ENCODE peak calls at places on chromosomes 2 and 18, in eight cellular contexts. One of them, this sample, is unnamed.

GRCh38 chr18:13532406-13533075 is 193.8 kb downstream of the FAM210A start:
- DNase-seq in transverse colon: no peak
- DNase-seq in ovary: no peak
- DNase-seq in tibial nerve: no peak
- DNase-seq in A549: no peak
- DNase-seq in HepG2: no peak
- DNase-seq in sigmoid colon: no peak
- DNase-seq in SK-N-SH: no peak
- DNase-seq in this sample: no peak

GRCh38 chr2:185456517-185456916 is 282.1 kb upstream of the FSIP2 start:
- DNase-seq in transverse colon: no peak
- DNase-seq in ovary: no peak
- DNase-seq in tibial nerve: no peak
- DNase-seq in A549: no peak
- DNase-seq in HepG2: no peak
- DNase-seq in sigmoid colon: no peak
- DNase-seq in SK-N-SH: no peak
- DNase-seq in this sample: no peak

GRCh38 chr18:75638597-75639467 is 211.3 kb upstream of the SMIM21 start:
- DNase-seq in transverse colon: no peak
- DNase-seq in ovary: peak; percentile 58
- DNase-seq in tibial nerve: peak; percentile 10
- DNase-seq in A549: no peak
- DNase-seq in HepG2: no peak
- DNase-seq in sigmoid colon: peak; percentile 76
- DNase-seq in SK-N-SH: no peak
- DNase-seq in this sample: no peak

GRCh38 chr2:128496700-128497099 is 178.0 kb upstream of the HS6ST1 start:
- DNase-seq in transverse colon: no peak
- DNase-seq in ovary: no peak
- DNase-seq in tibial nerve: no peak
- DNase-seq in A549: no peak
- DNase-seq in HepG2: no peak
- DNase-seq in sigmoid colon: no peak
- DNase-seq in SK-N-SH: no peak
- DNase-seq in this sample: peak; percentile 7

GRCh38 chr2:133977385-133977784 is 276.5 kb upstream of the MGAT5 start:
- DNase-seq in transverse colon: no peak
- DNase-seq in ovary: no peak
- DNase-seq in tibial nerve: no peak
- DNase-seq in A549: no peak
- DNase-seq in HepG2: no peak
- DNase-seq in sigmoid colon: no peak
- DNase-seq in SK-N-SH: no peak
- DNase-seq in this sample: no peak

GRCh38 chr18:33781429-33781828 is 203.4 kb downstream of the ASXL3 start:
- DNase-seq in transverse colon: no peak
- DNase-seq in ovary: no peak
- DNase-seq in tibial nerve: no peak
- DNase-seq in A549: no peak
- DNase-seq in HepG2: no peak
- DNase-seq in sigmoid colon: no peak
- DNase-seq in SK-N-SH: no peak
- DNase-seq in this sample: no peak

GRCh38 chr2:180890781-180891180 is 89.6 kb upstream of the UBE2E3 start:
- DNase-seq in transverse colon: no peak
- DNase-seq in ovary: no peak
- DNase-seq in tibial nerve: no peak
- DNase-seq in A549: no peak
- DNase-seq in HepG2: no peak
- DNase-seq in sigmoid colon: no peak
- DNase-seq in SK-N-SH: no peak
- DNase-seq in this sample: no peak

GRCh38 chr2:72920317-72921087 is 3.2 kb downstream of the EMX1 start:
- DNase-seq in transverse colon: no peak
- DNase-seq in ovary: no peak
- DNase-seq in tibial nerve: no peak
- DNase-seq in A549: no peak
- DNase-seq in HepG2: no peak
- DNase-seq in sigmoid colon: peak; percentile 41
- DNase-seq in SK-N-SH: peak; percentile 76
- DNase-seq in this sample: peak; percentile 20

GRCh38 chr2:219252900-219253752 is at the start of gene TUBA4B:
- DNase-seq in transverse colon: peak; percentile 65
- DNase-seq in ovary: peak; percentile 49
- DNase-seq in tibial nerve: no peak
- DNase-seq in A549: peak; percentile 43
- DNase-seq in HepG2: no peak
- DNase-seq in sigmoid colon: peak; percentile 78
- DNase-seq in SK-N-SH: peak; percentile 51
- DNase-seq in this sample: peak; percentile 50

GRCh38 chr2:23862716-23863426 is 64.1 kb downstream of the ATAD2B start:
- DNase-seq in transverse colon: no peak
- DNase-seq in ovary: no peak
- DNase-seq in tibial nerve: no peak
- DNase-seq in A549: no peak
- DNase-seq in HepG2: no peak
- DNase-seq in sigmoid colon: no peak
- DNase-seq in SK-N-SH: no peak
- DNase-seq in this sample: no peak

GRCh38 chr2:12412898-12413305 is 303.8 kb upstream of the TRIB2 start:
- DNase-seq in transverse colon: no peak
- DNase-seq in ovary: no peak
- DNase-seq in tibial nerve: no peak
- DNase-seq in A549: no peak
- DNase-seq in HepG2: no peak
- DNase-seq in sigmoid colon: no peak
- DNase-seq in SK-N-SH: peak; percentile 43
- DNase-seq in this sample: no peak

GRCh38 chr2:55164534-55165104 is 67.5 kb downstream of the CLHC1 start:
- DNase-seq in transverse colon: no peak
- DNase-seq in ovary: no peak
- DNase-seq in tibial nerve: no peak
- DNase-seq in A549: no peak
- DNase-seq in HepG2: no peak
- DNase-seq in sigmoid colon: no peak
- DNase-seq in SK-N-SH: no peak
- DNase-seq in this sample: no peak

GRCh38 chr2:157838442-157839161 is 37.5 kb downstream of the ACVR1 start:
- DNase-seq in transverse colon: peak; percentile 44
- DNase-seq in ovary: no peak
- DNase-seq in tibial nerve: peak; percentile 38
- DNase-seq in A549: peak; percentile 60
- DNase-seq in HepG2: peak; percentile 88
- DNase-seq in sigmoid colon: no peak
- DNase-seq in SK-N-SH: peak; percentile 22
- DNase-seq in this sample: peak; percentile 39

GRCh38 chr18:79795446-79795845 is 2.3 kb upstream of the KCNG2 start:
- DNase-seq in transverse colon: no peak
- DNase-seq in ovary: no peak
- DNase-seq in tibial nerve: no peak
- DNase-seq in A549: no peak
- DNase-seq in HepG2: peak; percentile 84
- DNase-seq in sigmoid colon: no peak
- DNase-seq in SK-N-SH: no peak
- DNase-seq in this sample: no peak

GRCh38 chr2:111053825-111054490 is 66.8 kb upstream of the BCL2L11 start:
- DNase-seq in transverse colon: no peak
- DNase-seq in ovary: no peak
- DNase-seq in tibial nerve: no peak
- DNase-seq in A549: no peak
- DNase-seq in HepG2: no peak
- DNase-seq in sigmoid colon: no peak
- DNase-seq in SK-N-SH: no peak
- DNase-seq in this sample: no peak

GRCh38 chr2:46098606-46099005 is 198.6 kb upstream of the EPAS1 start:
- DNase-seq in transverse colon: no peak
- DNase-seq in ovary: no peak
- DNase-seq in tibial nerve: no peak
- DNase-seq in A549: peak; percentile 80
- DNase-seq in HepG2: peak; percentile 9
- DNase-seq in sigmoid colon: no peak
- DNase-seq in SK-N-SH: no peak
- DNase-seq in this sample: no peak

GRCh38 chr2:152036611-152037469 is 62.0 kb downstream of the CACNB4 start:
- DNase-seq in transverse colon: peak; percentile 66
- DNase-seq in ovary: peak; percentile 61
- DNase-seq in tibial nerve: peak; percentile 90
- DNase-seq in A549: peak; percentile 76
- DNase-seq in HepG2: peak; percentile 73
- DNase-seq in sigmoid colon: peak; percentile 80
- DNase-seq in SK-N-SH: peak; percentile 66
- DNase-seq in this sample: peak; percentile 75

GRCh38 chr2:231861538-231861937 is 64.7 kb downstream of the NPPC start:
- DNase-seq in transverse colon: no peak
- DNase-seq in ovary: no peak
- DNase-seq in tibial nerve: no peak
- DNase-seq in A549: no peak
- DNase-seq in HepG2: no peak
- DNase-seq in sigmoid colon: no peak
- DNase-seq in SK-N-SH: no peak
- DNase-seq in this sample: no peak

GRCh38 chr18:26655614-26656400 is 107.5 kb upstream of the KCTD1 start:
- DNase-seq in transverse colon: peak; percentile 46
- DNase-seq in ovary: peak; percentile 78
- DNase-seq in tibial nerve: peak; percentile 22
- DNase-seq in A549: peak; percentile 75
- DNase-seq in HepG2: no peak
- DNase-seq in sigmoid colon: peak; percentile 79
- DNase-seq in SK-N-SH: peak; percentile 81
- DNase-seq in this sample: peak; percentile 70

DNA sequence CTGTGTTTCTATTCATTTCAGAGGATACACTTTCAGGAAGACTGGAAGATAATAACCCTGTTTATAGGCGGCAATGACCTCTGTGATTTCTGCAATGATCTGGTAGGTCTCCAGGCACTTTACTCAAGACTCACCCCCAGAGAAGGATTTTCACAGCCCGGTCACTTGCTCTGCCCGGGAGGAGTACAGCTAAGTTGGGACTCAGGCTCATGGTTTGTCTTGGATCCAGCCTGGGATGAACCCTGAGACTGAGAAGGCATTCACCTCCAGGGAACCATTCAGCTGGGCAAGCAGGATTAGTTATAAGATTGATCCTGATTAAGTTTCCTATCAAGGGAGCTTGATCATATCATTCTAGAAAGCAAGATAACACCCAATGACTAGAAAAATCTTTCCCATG is 83.7 kb downstream of the PLB1 start:
- DNase-seq in transverse colon: no peak
- DNase-seq in ovary: no peak
- DNase-seq in tibial nerve: no peak
- DNase-seq in A549: no peak
- DNase-seq in HepG2: no peak
- DNase-seq in sigmoid colon: peak; percentile 21
- DNase-seq in SK-N-SH: no peak
- DNase-seq in this sample: no peak
- H3K27ac ChIP-seq in transverse colon: no peak overlapping the region
- H3K27ac ChIP-seq in ovary: no peak overlapping the region
- H3K27ac ChIP-seq in tibial nerve: no peak overlapping the region
- H3K27ac ChIP-seq in A549: peak overlapping the region; percentile 52
- H3K27ac ChIP-seq in HepG2: no peak overlapping the region
- H3K27ac ChIP-seq in sigmoid colon: no peak overlapping the region
- H3K27ac ChIP-seq in SK-N-SH: no peak overlapping the region
- H3K27ac ChIP-seq in this sample: no peak overlapping the region

DNA sequence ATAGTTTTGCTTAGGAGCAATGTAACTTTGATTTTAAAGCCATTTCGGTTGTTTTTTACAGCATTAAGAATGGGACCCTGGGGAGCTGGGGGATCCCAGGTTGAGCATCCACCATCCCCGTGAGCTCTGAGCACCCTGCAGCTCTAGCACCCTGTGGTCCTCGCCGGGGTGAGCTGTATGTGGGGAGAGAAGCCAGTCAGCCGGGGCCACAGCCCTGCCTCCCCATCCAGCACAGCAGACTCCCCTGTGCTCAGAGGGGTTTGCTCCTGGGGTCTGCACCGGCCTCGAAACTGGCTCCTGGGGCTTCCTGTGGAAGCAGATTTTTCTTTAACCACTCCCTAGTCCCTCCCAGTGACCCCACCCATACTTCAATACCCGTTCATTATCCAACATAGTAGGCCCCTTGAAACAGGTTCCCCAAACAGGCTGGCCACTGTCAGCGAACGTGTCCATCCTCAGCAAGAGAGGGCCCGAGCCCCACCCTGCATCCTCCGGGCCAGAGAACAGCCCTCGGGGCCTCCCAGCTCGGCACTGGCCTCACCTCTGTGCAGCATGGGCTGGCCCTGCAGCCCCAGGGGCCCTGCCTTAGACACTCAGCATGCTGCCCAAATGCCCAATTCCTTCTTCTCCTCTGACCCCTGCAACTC is 1.2 kb downstream of the COL6A3 start:
- DNase-seq in transverse colon: no peak
- DNase-seq in ovary: peak; percentile 67
- DNase-seq in tibial nerve: no peak
- DNase-seq in A549: no peak
- DNase-seq in HepG2: no peak
- DNase-seq in sigmoid colon: peak; percentile 81
- DNase-seq in SK-N-SH: no peak
- DNase-seq in this sample: no peak
- H3K4me3 ChIP-seq in transverse colon: peak overlapping the region; percentile 45
- H3K4me3 ChIP-seq in ovary: peak overlapping the region; percentile 55
- H3K4me3 ChIP-seq in tibial nerve: peak overlapping the region; percentile 49
- H3K4me3 ChIP-seq in A549: no peak overlapping the region
- H3K4me3 ChIP-seq in HepG2: no peak overlapping the region
- H3K4me3 ChIP-seq in sigmoid colon: peak overlapping the region; percentile 81
- H3K4me3 ChIP-seq in SK-N-SH: no peak overlapping the region
- H3K4me3 ChIP-seq in this sample: peak overlapping the region; percentile 48

GRCh38 chr2:179261161-179261825 is 3.3 kb downstream of the SESTD1 start:
- DNase-seq in transverse colon: no peak
- DNase-seq in ovary: no peak
- DNase-seq in tibial nerve: no peak
- DNase-seq in A549: no peak
- DNase-seq in HepG2: no peak
- DNase-seq in sigmoid colon: no peak
- DNase-seq in SK-N-SH: no peak
- DNase-seq in this sample: no peak
- TF ChIP-seq EP300 in transverse colon: no peak
- TF ChIP-seq EP300 in ovary: no peak
- TF ChIP-seq EP300 in tibial nerve: no peak
- TF ChIP-seq EP300 in A549: no peak
- TF ChIP-seq EP300 in HepG2: no peak
- TF ChIP-seq EP300 in sigmoid colon: no peak
- TF ChIP-seq EP300 in SK-N-SH: no peak
- TF ChIP-seq EP300 in this sample: no peak

DNA sequence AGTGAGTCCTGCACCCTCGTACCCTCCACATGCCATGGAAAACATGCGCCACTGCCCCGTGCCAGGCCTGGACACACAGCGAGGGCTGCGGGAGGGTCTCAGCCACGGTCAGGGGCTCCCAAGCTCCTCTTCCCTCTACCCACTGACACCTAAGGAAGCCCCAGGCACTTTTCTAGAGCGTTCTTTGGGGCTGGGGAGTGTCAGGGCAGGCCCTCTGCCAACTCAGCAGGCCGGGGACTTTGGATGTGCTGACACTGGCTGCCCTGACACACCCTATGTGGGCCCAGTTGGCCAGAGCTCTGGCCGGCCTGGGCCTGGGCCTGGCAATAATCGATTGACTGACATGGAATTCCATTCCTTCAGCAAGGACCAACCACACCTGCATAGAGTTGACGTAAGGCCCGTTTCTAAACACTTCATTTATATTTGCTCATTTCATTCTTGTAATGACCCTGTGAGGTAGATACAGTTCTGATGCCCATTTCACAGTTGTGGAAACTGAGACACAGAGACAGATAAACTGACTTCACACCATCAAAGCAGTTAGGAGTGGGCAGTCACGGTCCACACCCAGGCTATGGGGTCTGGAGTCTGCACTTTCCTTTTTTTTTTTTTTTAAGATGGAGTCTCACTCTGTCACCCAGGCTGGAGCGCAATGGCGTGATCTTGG is 70.4 kb downstream of the ZFP36L2 start:
- DNase-seq in transverse colon: peak; percentile 68
- DNase-seq in ovary: no peak
- DNase-seq in tibial nerve: no peak
- DNase-seq in A549: no peak
- DNase-seq in HepG2: no peak
- DNase-seq in sigmoid colon: no peak
- DNase-seq in SK-N-SH: peak; percentile 15
- DNase-seq in this sample: no peak
- H3K27ac ChIP-seq in transverse colon: peak overlapping the region; percentile 94
- H3K27ac ChIP-seq in ovary: no peak overlapping the region
- H3K27ac ChIP-seq in tibial nerve: peak overlapping the region; percentile 93
- H3K27ac ChIP-seq in A549: peak overlapping the region; percentile 95
- H3K27ac ChIP-seq in HepG2: no peak overlapping the region
- H3K27ac ChIP-seq in sigmoid colon: no peak overlapping the region
- H3K27ac ChIP-seq in SK-N-SH: no peak overlapping the region
- H3K27ac ChIP-seq in this sample: peak overlapping the region; percentile 94

This sample was measured in stomach.